ENCODE peak calls at places on chromosomes 7 and 10, in nine cellular contexts. M is thyroid gland; A is left ventricle myocardium inferior; O is CD8-positive, alpha-beta memory T cell; V is kidney epithelial cell; R is heart left ventricle; W is Peyer's patch; P is fibroblast of mammary gland; Q is GM12865. Z is an unnamed sample.

GRCh38 chr10:49649294-49649693 is 30.2 kb upstream of the C10orf53 start:
- DNase-seq in W (no peak), P (no peak), O (no peak), V (no peak), A (no peak), R (no peak), Q (peak; percentile 26), M (no peak), Z (no peak)

GRCh38 chr10:26215923-26216576 is 524 bp upstream of the GAD2 start:
- DNase-seq in O (no peak), V (no peak), W (no peak), P (peak; percentile 1), R (peak; percentile 27), A (no peak), M (peak; percentile 27), Q (no peak), Z (peak; percentile 7)

GRCh38 chr7:64636386-64636785 is 29.5 kb upstream of the ZNF107 start:
- DNase-seq in V (no peak), Q (no peak), A (no peak), P (no peak), M (no peak), O (no peak), W (no peak), R (no peak), Z (no peak)

GRCh38 chr7:22292519-22292918 is 64.4 kb downstream of the RAPGEF5 start:
- DNase-seq in M (no peak), A (no peak), V (no peak), P (no peak), O (no peak), R (no peak), Q (no peak), W (no peak), Z (no peak)

GRCh38 chr7:31027161-31027965 is 24.7 kb upstream of the ADCYAP1R1 start:
- DNase-seq in R (peak; percentile 37), V (no peak), A (peak; percentile 50), W (no peak), P (peak; percentile 10), Q (peak; percentile 57), M (peak; percentile 11), O (no peak), Z (peak; percentile 47)

GRCh38 chr10:21603721-21604120 is 69.7 kb downstream of the MLLT10 start:
- DNase-seq in A (no peak), R (no peak), O (no peak), P (no peak), V (no peak), M (no peak), W (no peak), Q (no peak), Z (no peak)

GRCh38 chr7:4642468-4643203 is 39.5 kb upstream of the FOXK1 start:
- DNase-seq in R (no peak), O (no peak), Q (peak; percentile 12), M (peak; percentile 15), W (no peak), P (no peak), V (no peak), A (no peak), Z (no peak)

GRCh38 chr10:75428434-75429158 is 2.8 kb upstream of the LRMDA start:
- DNase-seq in O (no peak), M (no peak), Q (peak; percentile 33), R (no peak), P (peak; percentile 64), V (no peak), A (no peak), W (no peak), Z (peak; percentile 63)

GRCh38 chr10:43187213-43187612 is 49.0 kb downstream of the CSGALNACT2 start:
- DNase-seq in Q (no peak), A (no peak), W (no peak), P (no peak), O (no peak), V (no peak), M (no peak), R (no peak), Z (no peak)

GRCh38 chr7:84336303-84336702 is 141.7 kb upstream of the SEMA3A start:
- DNase-seq in W (no peak), O (no peak), M (no peak), A (no peak), R (no peak), P (peak; percentile 17), Q (peak; percentile 58), V (no peak), Z (peak; percentile 61)

GRCh38 chr10:69961168-69961863 is 91.3 kb upstream of the MACROH2A2 start:
- DNase-seq in Q (no peak), V (no peak), W (peak; percentile 8), A (no peak), M (peak; percentile 66), R (no peak), P (no peak), O (no peak), Z (no peak)

DNA sequence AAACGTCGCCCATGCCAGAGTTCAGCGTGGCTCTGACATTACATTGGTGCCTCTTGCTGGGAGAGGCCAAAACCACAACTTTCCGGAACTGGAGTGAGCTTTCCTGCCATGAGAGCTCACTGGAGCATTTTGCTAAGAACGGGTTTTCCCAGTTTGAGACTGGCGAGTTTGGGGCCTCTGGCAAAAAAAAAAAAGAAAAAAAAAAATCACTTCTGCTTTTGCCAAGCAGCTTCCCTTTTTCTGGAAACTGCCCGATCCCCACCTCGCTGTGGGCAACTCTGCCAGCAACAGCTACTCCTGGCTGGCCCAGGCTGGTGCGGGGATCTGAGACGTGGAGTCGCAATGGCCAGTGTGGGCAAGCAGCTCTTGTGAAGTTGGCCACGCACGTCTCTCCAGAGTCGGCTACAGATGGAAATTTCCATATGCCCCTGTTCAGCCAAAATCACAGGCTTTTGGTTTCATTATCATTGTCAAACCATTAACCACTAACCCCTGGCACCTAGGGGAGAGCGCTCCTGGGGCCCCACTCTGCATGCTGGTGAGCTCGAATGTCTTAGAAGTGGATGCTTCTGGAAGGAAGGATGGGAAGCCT is 25.7 kb downstream of the PRKAG2 start:
- DNase-seq in R (no peak), W (peak; percentile 44), O (no peak), P (no peak), A (peak; percentile 40), M (peak; percentile 75), Q (peak; percentile 23), V (no peak), Z (no peak)
- H3K4me3 ChIP-seq in R (peak overlapping the region; percentile 40), W (no peak overlapping the region), O (no peak overlapping the region), P (no peak overlapping the region), A (peak overlapping the region; percentile 14), M (no peak overlapping the region), Q (peak overlapping the region; percentile 29), V (no peak overlapping the region), Z (no peak overlapping the region)

GRCh38 chr7:95609277-95609971 is 13.1 kb upstream of the PDK4 start:
- DNase-seq in R (peak; percentile 53), W (no peak), M (peak; percentile 61), P (peak; percentile 71), Q (no peak), A (no peak), V (no peak), O (no peak), Z (peak; percentile 59)
- H3K4me3 ChIP-seq in R (peak overlapping the region; percentile 31), W (peak overlapping the region; percentile 25), M (no peak overlapping the region), P (no peak overlapping the region), Q (no peak overlapping the region), A (peak overlapping the region; percentile 53), V (no peak overlapping the region), O (no peak overlapping the region), Z (no peak overlapping the region)

DNA sequence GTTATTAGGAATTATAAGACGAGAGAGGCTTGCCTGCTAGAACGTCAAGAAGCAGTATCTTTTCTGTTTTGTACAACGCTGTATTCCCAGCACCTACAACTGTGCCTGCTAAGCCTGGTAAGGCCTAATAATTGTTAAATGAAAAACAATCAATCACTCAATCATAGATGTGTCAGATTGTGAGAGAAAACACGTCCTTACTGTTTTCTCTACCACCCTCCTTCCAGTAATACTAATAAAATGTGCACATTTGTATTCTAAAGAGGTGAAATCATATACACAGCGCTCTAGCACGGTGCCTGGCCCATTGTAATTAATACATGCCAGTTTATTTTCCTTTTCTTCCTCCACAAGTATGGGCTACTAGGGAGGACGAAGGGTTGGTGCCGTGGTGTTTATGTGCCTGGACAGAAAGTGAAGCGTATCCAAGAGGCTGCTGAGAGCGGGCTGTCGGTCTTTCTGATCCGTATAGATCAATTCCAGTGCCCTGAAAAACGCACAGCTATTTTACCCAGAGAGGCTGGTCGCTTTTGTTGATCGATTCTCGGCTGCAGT is 1.5 kb upstream of the AUTS2 start:
- DNase-seq in A (no peak), Q (no peak), R (no peak), P (no peak), W (no peak), V (no peak), O (no peak), M (no peak), Z (no peak)
- H3K4me3 ChIP-seq in A (peak overlapping the region; percentile 95), Q (peak overlapping the region; percentile 57), R (peak overlapping the region; percentile 76), P (peak overlapping the region; percentile 59), W (no peak overlapping the region), V (peak overlapping the region; percentile 89), O (no peak overlapping the region), M (no peak overlapping the region), Z (peak overlapping the region; percentile 62)

DNA sequence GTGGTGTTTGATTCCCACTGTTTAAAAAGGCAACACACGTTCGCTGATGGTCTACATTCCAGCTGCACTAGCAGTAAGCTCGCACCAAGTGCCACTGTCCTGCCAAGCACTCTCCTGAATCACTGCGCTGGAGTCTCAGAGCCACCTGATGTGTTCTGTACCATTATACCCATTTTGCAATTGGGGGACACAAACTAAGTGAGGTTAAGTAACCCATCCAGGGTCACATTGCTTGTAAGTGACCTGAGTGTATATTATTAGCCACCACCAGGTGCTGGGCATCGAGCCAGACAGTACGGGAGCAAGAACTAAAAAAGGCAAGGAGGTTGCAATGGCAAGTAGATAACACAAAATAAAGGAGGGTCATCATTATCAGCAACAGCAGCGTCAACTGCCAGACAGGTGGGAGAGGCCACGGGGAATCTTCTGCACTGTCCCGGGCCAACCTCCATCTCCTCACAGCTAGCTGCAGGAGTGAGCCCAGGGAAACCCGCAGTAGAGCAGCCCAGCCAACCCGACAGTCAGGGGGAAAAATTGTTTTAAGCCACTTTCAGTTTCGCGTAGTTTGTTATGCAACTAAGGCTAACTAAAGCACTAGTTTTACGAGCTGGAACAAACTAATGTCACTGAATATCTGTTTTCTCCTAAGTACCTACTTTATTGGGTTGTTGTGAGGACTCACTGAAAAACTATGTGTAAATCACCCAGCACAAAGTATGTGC is 712 bp upstream of the CPVL start:
- DNase-seq in V (peak; percentile 53), R (peak; percentile 73), P (peak; percentile 6), M (peak; percentile 52), A (peak; percentile 69), O (no peak), Q (no peak), W (no peak), Z (no peak)
- H3K4me3 ChIP-seq in V (peak overlapping the region; percentile 33), R (peak overlapping the region; percentile 65), P (no peak overlapping the region), M (peak overlapping the region; percentile 40), A (peak overlapping the region; percentile 68), O (no peak overlapping the region), Q (no peak overlapping the region), W (peak overlapping the region; percentile 57), Z (no peak overlapping the region)

DNA sequence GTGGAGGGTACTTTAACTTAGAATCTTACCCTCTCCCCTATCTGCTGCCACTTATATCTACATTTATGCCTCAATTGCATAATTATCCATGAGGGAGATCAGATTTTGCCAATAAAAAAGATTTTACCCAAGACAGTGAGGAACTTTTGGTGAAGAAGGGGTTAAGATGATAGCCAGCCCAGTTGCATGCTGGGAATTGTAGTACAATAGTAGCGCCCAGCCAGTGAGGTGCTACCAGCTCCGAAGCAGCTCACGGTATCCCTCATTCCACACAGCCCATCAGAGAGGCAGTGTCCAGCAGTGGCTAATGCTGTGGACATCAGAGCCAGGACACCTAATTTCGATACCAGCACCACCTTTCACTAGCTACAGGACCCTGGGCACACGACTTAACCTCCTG is 5.9 kb upstream of the LGI1 start:
- DNase-seq in P (peak; percentile 10), R (no peak), W (no peak), Q (peak; percentile 29), V (no peak), M (no peak), A (no peak), O (no peak), Z (peak; percentile 36)
- H3K4me3 ChIP-seq in P (no peak overlapping the region), R (peak overlapping the region; percentile 23), W (peak overlapping the region; percentile 25), Q (no peak overlapping the region), V (no peak overlapping the region), M (no peak overlapping the region), A (peak overlapping the region; percentile 35), O (no peak overlapping the region), Z (no peak overlapping the region)

GRCh38 chr7:141417506-141417905 is 133.7 kb upstream of the AGK start:
- DNase-seq in P (no peak), V (no peak), W (no peak), O (no peak), A (no peak), R (no peak), Q (no peak), M (no peak), Z (no peak)
- H3K4me3 ChIP-seq in P (no peak overlapping the region), V (no peak overlapping the region), W (no peak overlapping the region), O (no peak overlapping the region), A (no peak overlapping the region), R (no peak overlapping the region), Q (no peak overlapping the region), M (no peak overlapping the region), Z (no peak overlapping the region)